ENCODE peak calls at places on chromosomes 5 and 9, in six cellular contexts. One of them, this sample, is unnamed. For H3K27me3, the result is how much of the 10 kb centered on the place peaks cover.

GRCh38 chr5:145887976-145888574 is 15.3 kb upstream of the GRXCR2 start:
- DNase-seq in breast epithelium: no peak
- DNase-seq in neural progenitor cell: peak
- DNase-seq in lower lobe of right lung: no peak
- DNase-seq in right atrium auricular region: no peak
- DNase-seq in brain microvascular endothelial cell: peak
- DNase-seq in this sample: no peak

GRCh38 chr9:93230601-93231000 is 46.7 kb downstream of the WNK2 start:
- DNase-seq in breast epithelium: no peak
- DNase-seq in neural progenitor cell: no peak
- DNase-seq in lower lobe of right lung: no peak
- DNase-seq in right atrium auricular region: no peak
- DNase-seq in brain microvascular endothelial cell: no peak
- DNase-seq in this sample: no peak

GRCh38 chr5:133969654-133970324 is 1.4 kb upstream of the C5orf15 start:
- DNase-seq in breast epithelium: no peak
- DNase-seq in neural progenitor cell: no peak
- DNase-seq in lower lobe of right lung: no peak
- DNase-seq in right atrium auricular region: no peak
- DNase-seq in brain microvascular endothelial cell: no peak
- DNase-seq in this sample: no peak

GRCh38 chr9:117394655-117395054 is 20.2 kb downstream of the ASTN2 start:
- DNase-seq in breast epithelium: no peak
- DNase-seq in neural progenitor cell: peak
- DNase-seq in lower lobe of right lung: no peak
- DNase-seq in right atrium auricular region: no peak
- DNase-seq in brain microvascular endothelial cell: no peak
- DNase-seq in this sample: no peak

GRCh38 chr9:112037281-112038016 is 137.6 kb downstream of the SUSD1 start:
- DNase-seq in breast epithelium: no peak
- DNase-seq in neural progenitor cell: peak
- DNase-seq in lower lobe of right lung: no peak
- DNase-seq in right atrium auricular region: no peak
- DNase-seq in brain microvascular endothelial cell: peak
- DNase-seq in this sample: peak

GRCh38 chr5:76690704-76691469 is 25.0 kb upstream of the F2R start:
- DNase-seq in breast epithelium: no peak
- DNase-seq in neural progenitor cell: no peak
- DNase-seq in lower lobe of right lung: no peak
- DNase-seq in right atrium auricular region: no peak
- DNase-seq in brain microvascular endothelial cell: no peak
- DNase-seq in this sample: no peak

GRCh38 chr9:91207481-91207888 is 154.2 kb downstream of the AUH start:
- DNase-seq in breast epithelium: no peak
- DNase-seq in neural progenitor cell: no peak
- DNase-seq in lower lobe of right lung: no peak
- DNase-seq in right atrium auricular region: no peak
- DNase-seq in brain microvascular endothelial cell: peak
- DNase-seq in this sample: no peak

GRCh38 chr9:75996726-75997125 is 106.3 kb downstream of the PCSK5 start:
- DNase-seq in breast epithelium: no peak
- DNase-seq in neural progenitor cell: no peak
- DNase-seq in lower lobe of right lung: no peak
- DNase-seq in right atrium auricular region: no peak
- DNase-seq in brain microvascular endothelial cell: no peak
- DNase-seq in this sample: no peak

GRCh38 chr9:134175808-134176598 is 11.6 kb upstream of the RNU6ATAC start:
- DNase-seq in breast epithelium: no peak
- DNase-seq in neural progenitor cell: no peak
- DNase-seq in lower lobe of right lung: peak
- DNase-seq in right atrium auricular region: no peak
- DNase-seq in brain microvascular endothelial cell: no peak
- DNase-seq in this sample: no peak

GRCh38 chr5:148979104-148979723 is 83.6 kb downstream of the SH3TC2 start:
- DNase-seq in breast epithelium: peak
- DNase-seq in neural progenitor cell: no peak
- DNase-seq in lower lobe of right lung: peak
- DNase-seq in right atrium auricular region: no peak
- DNase-seq in brain microvascular endothelial cell: no peak
- DNase-seq in this sample: no peak

GRCh38 chr9:16247188-16247875 is 623.1 kb downstream of the BNC2 start:
- DNase-seq in breast epithelium: no peak
- DNase-seq in neural progenitor cell: no peak
- DNase-seq in lower lobe of right lung: no peak
- DNase-seq in right atrium auricular region: no peak
- DNase-seq in brain microvascular endothelial cell: peak
- DNase-seq in this sample: no peak

GRCh38 chr5:475704-476101 is 32.7 kb downstream of the EXOC3 start:
- DNase-seq in breast epithelium: no peak
- DNase-seq in neural progenitor cell: no peak
- DNase-seq in lower lobe of right lung: peak
- DNase-seq in right atrium auricular region: no peak
- DNase-seq in brain microvascular endothelial cell: no peak
- DNase-seq in this sample: no peak

GRCh38 chr9:23326597-23326996 is 499.4 kb downstream of the ELAVL2 start:
- DNase-seq in breast epithelium: no peak
- DNase-seq in neural progenitor cell: no peak
- DNase-seq in lower lobe of right lung: no peak
- DNase-seq in right atrium auricular region: no peak
- DNase-seq in brain microvascular endothelial cell: no peak
- DNase-seq in this sample: no peak

DNA sequence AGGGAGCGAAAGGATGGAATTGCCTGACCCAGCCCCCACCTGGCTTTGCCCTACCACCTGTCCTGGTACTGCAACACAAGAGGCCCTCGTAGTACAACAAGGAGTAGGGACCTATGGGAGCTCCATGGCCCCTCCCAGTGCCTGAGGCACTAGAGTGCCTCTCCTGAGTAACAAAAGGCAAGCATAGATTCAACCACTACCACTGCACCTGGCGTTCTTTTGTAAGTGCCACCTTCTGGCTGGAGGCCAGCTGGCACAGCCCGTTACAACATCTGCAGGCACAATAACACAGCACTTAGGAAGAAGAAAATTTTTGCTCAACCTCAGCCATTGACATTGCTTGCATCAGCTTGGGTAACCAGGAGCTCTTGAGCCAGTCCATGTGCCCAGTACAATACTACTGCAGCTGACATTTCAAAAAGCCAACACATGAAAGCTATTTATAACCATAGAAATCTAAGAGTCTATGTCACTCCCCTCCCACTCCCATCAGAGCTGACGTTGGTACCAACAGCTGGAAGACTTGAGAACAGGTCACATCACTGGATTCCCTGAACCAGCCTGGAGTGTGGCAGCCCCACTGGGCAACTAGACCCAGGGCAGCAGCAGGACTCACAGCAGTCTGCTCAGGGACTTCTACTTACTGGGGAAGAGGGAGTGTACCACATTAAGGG is 17.7 kb upstream of the FAM174A start:
- DNase-seq in breast epithelium: no peak
- DNase-seq in neural progenitor cell: no peak
- DNase-seq in lower lobe of right lung: peak
- DNase-seq in right atrium auricular region: no peak
- DNase-seq in brain microvascular endothelial cell: no peak
- DNase-seq in this sample: no peak
- TF ChIP-seq CTCF in breast epithelium: no peak
- TF ChIP-seq CTCF in neural progenitor cell: no peak
- TF ChIP-seq CTCF in lower lobe of right lung: no peak
- TF ChIP-seq CTCF in right atrium auricular region: no peak
- TF ChIP-seq CTCF in brain microvascular endothelial cell: no peak
- TF ChIP-seq CTCF in this sample: no peak

DNA sequence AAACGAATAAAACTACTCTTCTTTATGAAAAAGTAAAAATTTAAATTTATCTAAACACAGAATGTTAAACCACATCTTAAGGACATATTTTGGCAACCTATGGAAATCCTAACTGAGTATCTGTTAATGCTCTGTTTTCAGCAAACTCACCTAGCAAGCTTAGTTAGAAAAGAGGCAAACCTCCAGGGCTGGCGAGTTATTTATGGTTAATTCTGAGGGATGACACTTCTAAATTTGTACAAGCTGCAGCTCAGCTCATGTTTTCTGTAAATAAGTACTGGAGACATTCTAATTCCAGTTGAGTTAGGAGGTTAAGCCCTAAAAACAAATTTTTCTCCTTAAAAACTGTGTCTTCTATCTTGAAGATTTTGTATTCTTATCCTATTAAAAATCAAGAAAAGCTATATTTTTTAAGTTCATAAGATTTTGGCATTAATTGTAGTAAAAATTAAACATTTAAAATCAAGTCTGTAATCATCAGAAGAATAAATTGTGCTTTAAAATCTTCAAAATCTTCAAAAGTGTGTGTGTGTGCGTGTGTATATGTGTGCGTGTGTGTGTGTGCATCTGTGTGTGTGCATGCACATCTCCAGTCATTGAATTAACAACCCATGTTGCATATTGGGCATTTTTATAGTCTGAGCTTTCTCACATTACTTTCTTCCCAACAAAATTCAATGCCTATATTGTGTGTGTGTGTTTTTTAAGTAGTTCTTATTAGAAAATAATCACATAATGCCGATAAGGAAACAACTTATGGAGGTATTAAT is 127.8 kb downstream of the CCDC192 start:
- DNase-seq in breast epithelium: no peak
- DNase-seq in neural progenitor cell: no peak
- DNase-seq in lower lobe of right lung: no peak
- DNase-seq in right atrium auricular region: no peak
- DNase-seq in brain microvascular endothelial cell: no peak
- DNase-seq in this sample: no peak
- H3K27me3 ChIP-seq in breast epithelium: under half
- H3K27me3 ChIP-seq in neural progenitor cell: under half
- H3K27me3 ChIP-seq in lower lobe of right lung: under half
- H3K27me3 ChIP-seq in right atrium auricular region: under half
- H3K27me3 ChIP-seq in brain microvascular endothelial cell: under half
- H3K27me3 ChIP-seq in this sample: under half

DNA sequence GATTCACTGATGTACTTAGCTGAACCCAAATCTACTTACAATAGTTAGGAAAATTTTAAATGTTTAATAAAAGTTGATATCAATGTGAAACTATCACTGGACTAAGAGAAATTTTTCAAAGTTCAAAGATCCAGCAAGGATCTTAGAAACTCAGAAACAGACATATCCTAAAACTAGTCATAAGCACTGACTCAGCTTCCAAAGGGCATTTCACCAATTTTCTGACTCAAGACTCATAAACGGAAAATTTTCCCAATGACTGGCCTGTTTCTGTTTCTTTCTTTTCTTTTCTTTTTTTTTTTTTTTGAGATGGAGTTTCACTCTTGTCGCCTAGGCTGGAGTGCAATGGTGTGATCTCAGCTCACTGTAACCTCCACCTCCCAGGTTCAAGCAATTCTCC is 66.6 kb downstream of the CDC14B start:
- DNase-seq in breast epithelium: no peak
- DNase-seq in neural progenitor cell: no peak
- DNase-seq in lower lobe of right lung: no peak
- DNase-seq in right atrium auricular region: no peak
- DNase-seq in brain microvascular endothelial cell: peak
- DNase-seq in this sample: peak
- H3K27ac ChIP-seq in breast epithelium: peak
- H3K27ac ChIP-seq in neural progenitor cell: no peak
- H3K27ac ChIP-seq in lower lobe of right lung: no peak
- H3K27ac ChIP-seq in right atrium auricular region: no peak
- H3K27ac ChIP-seq in brain microvascular endothelial cell: peak
- H3K27ac ChIP-seq in this sample: peak

DNA sequence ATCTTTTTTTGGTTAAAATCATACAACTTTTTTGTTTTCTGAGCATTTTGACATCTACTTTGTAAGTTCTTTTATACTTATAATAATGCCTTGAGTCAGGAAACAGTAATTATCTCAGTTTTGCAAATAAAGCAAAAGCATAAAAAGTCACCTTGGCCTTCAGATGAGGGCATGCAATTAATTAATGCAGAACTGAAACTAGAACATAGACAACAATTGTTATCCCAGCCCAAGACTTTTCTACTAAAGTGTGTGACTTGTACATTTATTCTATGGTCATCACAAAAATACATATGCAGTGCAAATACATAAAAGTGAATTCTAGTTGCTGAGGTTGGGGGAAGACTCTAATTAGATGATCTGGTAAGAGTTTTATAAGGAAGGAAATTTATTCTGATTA is 179.9 kb downstream of the ST8SIA4 start:
- DNase-seq in breast epithelium: no peak
- DNase-seq in neural progenitor cell: no peak
- DNase-seq in lower lobe of right lung: no peak
- DNase-seq in right atrium auricular region: no peak
- DNase-seq in brain microvascular endothelial cell: no peak
- DNase-seq in this sample: no peak
- TF ChIP-seq CTCF in breast epithelium: no peak
- TF ChIP-seq CTCF in neural progenitor cell: no peak
- TF ChIP-seq CTCF in lower lobe of right lung: no peak
- TF ChIP-seq CTCF in right atrium auricular region: no peak
- TF ChIP-seq CTCF in brain microvascular endothelial cell: no peak
- TF ChIP-seq CTCF in this sample: no peak

GRCh38 chr9:113748135-113748534 is 128.0 kb upstream of the ZNF618 start:
- DNase-seq in breast epithelium: no peak
- DNase-seq in neural progenitor cell: no peak
- DNase-seq in lower lobe of right lung: no peak
- DNase-seq in right atrium auricular region: no peak
- DNase-seq in brain microvascular endothelial cell: no peak
- DNase-seq in this sample: no peak
- H3K27me3 ChIP-seq in breast epithelium: under half
- H3K27me3 ChIP-seq in neural progenitor cell: under half
- H3K27me3 ChIP-seq in lower lobe of right lung: under half
- H3K27me3 ChIP-seq in right atrium auricular region: under half
- H3K27me3 ChIP-seq in brain microvascular endothelial cell: under half
- H3K27me3 ChIP-seq in this sample: under half

DNA sequence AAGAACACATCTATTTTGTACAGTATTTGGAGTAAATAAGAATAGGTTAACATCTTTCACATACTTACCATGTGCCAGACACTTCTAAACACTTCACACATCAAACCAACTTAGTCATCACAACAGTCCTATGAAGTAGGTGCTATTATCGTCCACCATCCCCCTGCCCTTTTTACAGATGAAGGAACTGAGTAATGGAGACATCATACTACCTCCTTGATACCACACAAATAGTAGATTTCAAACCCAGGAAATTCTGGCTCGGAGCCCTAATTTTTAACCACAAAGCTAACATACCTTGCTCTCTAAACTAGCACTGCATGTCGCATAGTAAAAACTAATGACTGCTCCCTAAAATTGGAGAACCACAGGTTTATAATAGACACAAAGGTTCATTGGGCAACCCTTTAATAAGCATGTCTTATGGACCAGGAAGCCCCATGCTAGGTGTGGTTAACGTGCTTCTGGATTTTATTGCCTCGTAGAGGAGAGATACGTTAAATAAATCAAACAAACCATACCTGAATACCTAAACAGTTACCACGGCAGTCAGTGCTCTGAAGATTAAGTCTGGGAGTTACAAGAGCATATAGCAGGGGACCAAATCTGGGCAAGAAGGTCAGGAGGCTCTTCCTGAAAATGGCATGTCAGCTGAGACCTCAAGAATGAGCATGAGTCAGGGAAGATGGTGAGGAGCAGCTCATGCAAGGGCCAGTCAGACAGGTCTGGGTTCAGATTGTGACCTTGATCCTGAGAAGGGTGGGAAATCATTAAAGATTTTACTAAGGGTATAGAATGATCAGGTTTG is 4.4 kb upstream of the ZNF366 start:
- DNase-seq in breast epithelium: no peak
- DNase-seq in neural progenitor cell: no peak
- DNase-seq in lower lobe of right lung: no peak
- DNase-seq in right atrium auricular region: no peak
- DNase-seq in brain microvascular endothelial cell: peak
- DNase-seq in this sample: no peak
- H3K27ac ChIP-seq in breast epithelium: no peak
- H3K27ac ChIP-seq in neural progenitor cell: no peak
- H3K27ac ChIP-seq in lower lobe of right lung: no peak
- H3K27ac ChIP-seq in right atrium auricular region: peak
- H3K27ac ChIP-seq in brain microvascular endothelial cell: peak
- H3K27ac ChIP-seq in this sample: no peak

GRCh38 chr9:34650816-34651215 is 1.2 kb upstream of the IL11RA start:
- DNase-seq in breast epithelium: no peak
- DNase-seq in neural progenitor cell: no peak
- DNase-seq in lower lobe of right lung: no peak
- DNase-seq in right atrium auricular region: no peak
- DNase-seq in brain microvascular endothelial cell: no peak
- DNase-seq in this sample: no peak
- TF ChIP-seq CTCF in breast epithelium: no peak
- TF ChIP-seq CTCF in neural progenitor cell: no peak
- TF ChIP-seq CTCF in lower lobe of right lung: no peak
- TF ChIP-seq CTCF in right atrium auricular region: no peak
- TF ChIP-seq CTCF in brain microvascular endothelial cell: no peak
- TF ChIP-seq CTCF in this sample: no peak

This sample was measured in AG04450.